ENCODE peak calls at places on chromosomes 3 and 15, in eight cellular contexts. G, Y, T, I, P, A, H and L are unnamed samples.

GRCh38 chr15:74613953-74614743 is 1.5 kb upstream of the CLK3 start:
- DNase-seq in I (no peak), H (no peak), Y (no peak), T (peak; percentile 46), P (no peak), A (peak; percentile 32), G (peak; percentile 84), L (no peak)

GRCh38 chr3:21913791-21914190 is 162.8 kb upstream of the ZNF385D start:
- DNase-seq in P (no peak), A (peak; percentile 34), I (no peak), T (no peak), H (no peak), G (no peak), Y (no peak), L (no peak)

GRCh38 chr3:14775574-14775973 is 43.2 kb upstream of the FGD5 start:
- DNase-seq in A (no peak), H (no peak), T (no peak), I (no peak), G (no peak), Y (no peak), P (peak; percentile 1), L (no peak)

GRCh38 chr15:60993008-60993407 is 236.1 kb downstream of the RORA start:
- DNase-seq in Y (no peak), G (no peak), T (no peak), H (no peak), P (no peak), I (no peak), A (peak; percentile 27), L (peak; percentile 55)

GRCh38 chr15:86311568-86312280 is 232.1 kb downstream of the AGBL1 start:
- DNase-seq in A (no peak), T (no peak), G (no peak), H (no peak), P (no peak), I (no peak), Y (no peak), L (no peak)

GRCh38 chr3:179258820-179259219 is 7.9 kb upstream of the KCNMB3 start:
- DNase-seq in P (no peak), A (no peak), G (no peak), H (no peak), T (no peak), Y (no peak), I (no peak), L (no peak)

GRCh38 chr3:135918600-135918999 is 46.9 kb upstream of the PPP2R3A start:
- DNase-seq in P (no peak), G (peak; percentile 59), I (peak; percentile 52), T (no peak), H (peak; percentile 26), A (no peak), Y (no peak), L (peak; percentile 73)

GRCh38 chr15:70512772-70513362 is 250.5 kb downstream of the UACA start:
- DNase-seq in P (no peak), T (peak; percentile 68), I (peak; percentile 78), Y (no peak), A (no peak), H (peak; percentile 76), G (peak; percentile 88), L (peak; percentile 44)

GRCh38 chr3:125069968-125070745 is 14.4 kb upstream of the HEG1 start:
- DNase-seq in Y (no peak), H (no peak), G (no peak), P (no peak), A (no peak), T (no peak), I (no peak), L (no peak)

GRCh38 chr15:58856090-58856489 is 77.4 kb downstream of the SLTM start:
- DNase-seq in H (no peak), T (no peak), I (peak; percentile 6), G (no peak), P (no peak), Y (no peak), A (no peak), L (peak; percentile 21)

GRCh38 chr3:14346642-14347041 is 55.8 kb upstream of the SLC6A6 start:
- DNase-seq in T (no peak), G (no peak), Y (no peak), H (no peak), A (no peak), I (no peak), P (no peak), L (no peak)

GRCh38 chr15:92377083-92377789 is 16.4 kb upstream of the ST8SIA2 start:
- DNase-seq in I (peak; percentile 4), T (no peak), A (no peak), Y (no peak), H (no peak), G (no peak), P (no peak), L (no peak)

GRCh38 chr15:101528108-101528916 is 38.8 kb upstream of the PCSK6 start:
- DNase-seq in P (peak; percentile 74), Y (no peak), A (no peak), G (no peak), I (no peak), T (peak; percentile 66), H (no peak), L (no peak)

GRCh38 chr3:156483426-156483825 is 71.5 kb downstream of the SSR3 start:
- DNase-seq in I (peak; percentile 92), P (no peak), A (peak; percentile 33), G (no peak), Y (no peak), T (no peak), H (no peak), L (peak; percentile 82)

GRCh38 chr15:28110416-28110975 is 11.4 kb upstream of the OCA2 start:
- DNase-seq in A (no peak), G (no peak), P (no peak), Y (no peak), T (no peak), H (no peak), I (no peak), L (no peak)

GRCh38 chr15:50138391-50138790 is 19.4 kb upstream of the ATP8B4 start:
- DNase-seq in Y (no peak), I (peak; percentile 38), G (peak; percentile 23), T (no peak), H (no peak), P (no peak), A (no peak), L (no peak)

GRCh38 chr3:51190827-51191226 is 194.3 kb upstream of the MANF start:
- DNase-seq in G (no peak), T (no peak), P (no peak), Y (no peak), A (no peak), I (no peak), H (no peak), L (no peak)

GRCh38 chr3:39637807-39638206 is 170.3 kb downstream of the MOBP start:
- DNase-seq in I (peak; percentile 61), T (no peak), H (no peak), G (peak; percentile 22), P (no peak), Y (no peak), A (no peak), L (peak; percentile 31)

GRCh38 chr15:90954712-90955671 is at the start of gene RCCD1:
- DNase-seq in I (peak; percentile 83), A (peak; percentile 84), H (peak; percentile 93), T (peak; percentile 97), P (peak; percentile 95), G (peak; percentile 98), Y (peak; percentile 95), L (peak; percentile 92)

GRCh38 chr15:90957105-90957790 is 2.6 kb downstream of the RCCD1 start:
- DNase-seq in Y (no peak), G (peak; percentile 67), A (no peak), P (peak; percentile 65), I (peak; percentile 24), H (peak; percentile 74), T (no peak), L (peak; percentile 25)

GRCh38 chr15:90955911-90956310 is 1.2 kb downstream of the RCCD1 start:
- DNase-seq in I (peak; percentile 51), T (peak; percentile 75), H (no peak), A (no peak), Y (no peak), G (peak; percentile 11), P (peak; percentile 59), L (no peak)

GRCh38 chr15:90957791-90958190 is 3.1 kb downstream of the RCCD1 start:
- DNase-seq in I (no peak), A (no peak), H (no peak), T (no peak), G (no peak), P (no peak), Y (no peak), L (no peak)

DNA sequence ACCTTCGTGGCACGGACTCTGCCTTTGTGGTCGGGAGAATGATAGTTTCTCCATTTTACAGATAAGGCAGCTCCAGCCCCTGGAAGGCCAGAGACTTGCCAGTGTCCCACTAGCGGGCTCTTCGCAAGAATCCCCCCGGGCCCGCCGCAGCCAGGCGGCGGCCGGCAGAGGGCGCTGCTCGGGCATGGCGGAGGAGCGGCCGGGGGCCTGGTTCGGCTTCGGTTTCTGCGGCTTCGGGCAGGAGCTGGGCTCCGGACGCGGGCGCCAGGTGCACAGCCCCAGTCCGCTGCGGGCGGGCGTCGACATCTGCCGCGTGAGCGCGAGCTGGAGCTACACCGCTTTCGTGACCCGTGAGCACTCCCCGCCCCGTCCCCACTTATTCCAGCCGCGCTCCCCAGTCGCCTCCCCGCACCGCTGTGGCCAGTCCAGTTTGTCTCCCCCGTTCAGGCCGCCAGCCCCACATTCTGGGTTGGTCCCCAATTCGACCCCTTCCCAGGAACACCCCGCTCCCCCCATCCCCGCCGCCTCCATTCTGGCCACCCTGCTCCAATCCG is 1.9 kb downstream of the RCCD1 start:
- DNase-seq in T (peak; percentile 80), A (peak; percentile 13), H (peak; percentile 92), G (peak; percentile 92), Y (peak; percentile 71), P (peak; percentile 89), I (peak; percentile 81), L (peak; percentile 69)
- H3K4me3 ChIP-seq in T (no peak overlapping the region), A (peak overlapping the region; percentile 66), H (peak overlapping the region; percentile 56), G (peak overlapping the region; percentile 75), Y (peak overlapping the region; percentile 50), P (peak overlapping the region; percentile 80), I (peak overlapping the region; percentile 77), L (peak overlapping the region; percentile 73)

GRCh38 chr3:104460477-104461406 is 906.0 kb upstream of the ALCAM start:
- DNase-seq in T (no peak), Y (no peak), H (peak; percentile 53), A (peak; percentile 7), G (peak; percentile 84), P (no peak), I (peak; percentile 77), L (peak; percentile 80)
- TF ChIP-seq CTCF in T (no peak), Y (no peak), H (peak; percentile 59), A (peak; percentile 39), G (peak; percentile 69), P (no peak), I (peak; percentile 78), L (peak; percentile 55)

DNA sequence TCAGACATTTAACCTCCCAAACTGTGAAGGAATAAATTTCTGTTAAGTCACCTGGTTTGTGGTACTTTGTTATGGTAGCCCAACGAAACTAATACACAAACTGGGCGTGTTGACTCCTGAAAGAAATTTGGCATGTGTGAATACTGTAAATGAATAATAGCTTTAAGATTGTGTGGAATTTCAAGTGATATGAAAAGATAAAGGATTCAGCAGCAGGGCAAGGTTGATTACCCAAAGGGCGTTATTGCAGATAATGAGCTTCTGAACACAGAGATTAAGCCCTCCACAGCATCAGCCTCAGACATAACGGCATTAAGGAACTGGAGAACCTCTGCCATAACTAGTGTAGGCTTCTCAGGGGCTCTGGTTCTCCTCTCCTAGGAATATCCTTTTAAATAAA is 451.5 kb upstream of the NECTIN3 start:
- DNase-seq in G (no peak), P (no peak), Y (no peak), T (no peak), I (no peak), H (no peak), A (no peak), L (no peak)
- H3K4me3 ChIP-seq in G (no peak overlapping the region), P (no peak overlapping the region), Y (no peak overlapping the region), T (no peak overlapping the region), I (no peak overlapping the region), H (no peak overlapping the region), A (no peak overlapping the region), L (no peak overlapping the region)

GRCh38 chr3:193314161-193314560 is 64.4 kb downstream of the ATP13A5 start:
- DNase-seq in G (peak; percentile 12), A (no peak), T (no peak), P (no peak), Y (no peak), I (no peak), H (no peak), L (no peak)
- TF ChIP-seq CTCF in G (peak; percentile 49), A (peak; percentile 20), T (no peak), P (no peak), Y (no peak), I (peak; percentile 50), H (peak; percentile 38), L (peak; percentile 3)